ENCODE peak calls at places on chromosomes 16 and 17, in ten cellular contexts. T is endothelial cell, Y is esophagus muscularis mucosa, R is GM12864, G is HFFc6, C is mammary epithelial cell, H is fibroblast of lung, X is astrocyte of the cerebellum, D is cardiac muscle cell, E is A549. I is an unnamed sample.

GRCh38 chr16:80720759-80721470 is 83.5 kb downstream of the CDYL2 start:
- DNase-seq in T (no peak), G (peak), E (no peak), H (no peak), C (peak), R (no peak), D (no peak), X (no peak), Y (no peak), I (no peak)

GRCh38 chr16:48024042-48024441 is 131.8 kb downstream of the ABCC12 start:
- DNase-seq in X (no peak), T (no peak), Y (no peak), H (no peak), G (no peak), D (no peak), R (no peak), E (no peak), C (no peak), I (no peak)

GRCh38 chr17:67548693-67549092 is 169.0 kb upstream of the NOL11 start:
- DNase-seq in Y (no peak), T (no peak), E (no peak), G (no peak), H (no peak), D (no peak), X (no peak), C (no peak), R (no peak), I (no peak)

GRCh38 chr16:50526249-50526648 is 21.9 kb upstream of the NKD1 start:
- DNase-seq in H (no peak), C (no peak), R (no peak), G (no peak), D (no peak), E (no peak), T (no peak), X (no peak), Y (peak), I (no peak)

GRCh38 chr17:66443601-66444000 is 141.2 kb downstream of the PRKCA start:
- DNase-seq in H (no peak), Y (no peak), G (no peak), X (no peak), D (no peak), C (peak), R (no peak), E (no peak), T (no peak), I (no peak)

GRCh38 chr17:62150471-62150870 is 85.4 kb upstream of the MED13 start:
- DNase-seq in T (no peak), E (no peak), X (no peak), Y (no peak), H (no peak), R (no peak), C (peak), D (no peak), G (no peak), I (no peak)

GRCh38 chr16:80616362-80616761 is 75.6 kb downstream of the DYNLRB2 start:
- DNase-seq in E (no peak), C (no peak), T (no peak), R (no peak), H (no peak), D (no peak), X (no peak), G (no peak), Y (peak), I (no peak)

GRCh38 chr16:86823895-86824671 is 245.7 kb downstream of the FOXL1 start:
- DNase-seq in R (no peak), H (peak), Y (no peak), D (peak), E (no peak), X (peak), T (no peak), G (no peak), C (peak), I (peak)

GRCh38 chr17:78677303-78678219 is 100.4 kb upstream of the DNAH17 start:
- DNase-seq in T (no peak), R (no peak), E (peak), G (no peak), H (no peak), C (no peak), X (no peak), D (no peak), Y (no peak), I (no peak)

GRCh38 chr17:66190738-66191606 is 961 bp downstream of the CEP112 start:
- DNase-seq in Y (no peak), R (no peak), G (peak), C (peak), H (peak), E (peak), T (no peak), D (peak), X (peak), I (no peak)

GRCh38 chr17:73936908-73937627 is 266.4 kb upstream of the RPL38 start:
- DNase-seq in T (no peak), E (no peak), G (no peak), C (no peak), R (no peak), X (no peak), H (no peak), D (no peak), Y (peak), I (no peak)

GRCh38 chr16:4053663-4054479 is 62.4 kb downstream of the ADCY9 start:
- DNase-seq in R (no peak), D (peak), X (peak), T (no peak), G (peak), E (no peak), C (peak), Y (peak), H (peak), I (peak)

GRCh38 chr16:17658881-17659280 is 188.1 kb upstream of the XYLT1 start:
- DNase-seq in E (no peak), G (no peak), C (no peak), T (no peak), H (no peak), X (no peak), D (no peak), R (no peak), Y (no peak), I (no peak)

GRCh38 chr17:48439473-48439872 is 9.5 kb upstream of the SKAP1 start:
- DNase-seq in R (no peak), H (no peak), E (no peak), C (no peak), Y (no peak), G (no peak), X (no peak), T (no peak), D (no peak), I (no peak)

GRCh38 chr17:68246271-68247028 is 1.4 kb upstream of the AMZ2 start:
- DNase-seq in X (no peak), D (no peak), E (no peak), H (no peak), Y (no peak), T (no peak), C (no peak), G (no peak), R (no peak), I (no peak)

GRCh38 chr17:71792966-71793365 is 327.9 kb upstream of the SOX9 start:
- DNase-seq in T (no peak), Y (no peak), G (peak), X (peak), R (no peak), C (peak), D (peak), H (peak), E (no peak), I (peak)

GRCh38 chr17:42845918-42846593 is 1.7 kb downstream of the AOC2 start:
- DNase-seq in X (no peak), T (no peak), Y (no peak), G (no peak), H (no peak), E (no peak), D (no peak), R (no peak), C (peak), I (no peak)

GRCh38 chr16:12063004-12063395 is 86.5 kb downstream of the SNX29 start:
- DNase-seq in E (no peak), R (no peak), D (no peak), X (no peak), H (no peak), T (no peak), C (no peak), G (no peak), Y (no peak), I (no peak)

GRCh38 chr17:8156174-8156992 is 4.2 kb upstream of the PER1 start:
- DNase-seq in T (peak), H (peak), C (peak), X (peak), R (peak), E (peak), G (peak), D (peak), Y (peak), I (peak)

GRCh38 chr17:28147026-28147425 is 104.5 kb downstream of the NLK start:
- DNase-seq in R (no peak), T (no peak), Y (no peak), D (no peak), X (no peak), C (no peak), H (peak), E (no peak), G (no peak), I (no peak)

GRCh38 chr16:15464401-15465186 is 30.2 kb downstream of the BMERB1 start:
- DNase-seq in H (no peak), X (no peak), D (no peak), R (no peak), E (no peak), T (no peak), G (no peak), C (no peak), Y (no peak), I (no peak)

GRCh38 chr16:15466131-15466530 is 31.7 kb downstream of the BMERB1 start:
- DNase-seq in C (no peak), D (no peak), E (no peak), X (no peak), Y (no peak), T (no peak), G (no peak), R (no peak), H (no peak), I (no peak)

GRCh38 chr16:15461376-15461775 is 27.0 kb downstream of the BMERB1 start:
- DNase-seq in Y (no peak), G (no peak), X (peak), E (no peak), R (no peak), T (no peak), D (no peak), C (peak), H (no peak), I (no peak)

GRCh38 chr16:15466886-15467781 is 32.7 kb downstream of the BMERB1 start:
- DNase-seq in Y (no peak), X (no peak), E (no peak), T (no peak), R (no peak), H (peak), G (peak), C (no peak), D (peak), I (no peak)
- TF ChIP-seq CTCF in Y (peak), X (no peak), E (peak), T (no peak), R (peak), H (no peak), G (peak), C (peak), D (no peak), I (peak)

DNA sequence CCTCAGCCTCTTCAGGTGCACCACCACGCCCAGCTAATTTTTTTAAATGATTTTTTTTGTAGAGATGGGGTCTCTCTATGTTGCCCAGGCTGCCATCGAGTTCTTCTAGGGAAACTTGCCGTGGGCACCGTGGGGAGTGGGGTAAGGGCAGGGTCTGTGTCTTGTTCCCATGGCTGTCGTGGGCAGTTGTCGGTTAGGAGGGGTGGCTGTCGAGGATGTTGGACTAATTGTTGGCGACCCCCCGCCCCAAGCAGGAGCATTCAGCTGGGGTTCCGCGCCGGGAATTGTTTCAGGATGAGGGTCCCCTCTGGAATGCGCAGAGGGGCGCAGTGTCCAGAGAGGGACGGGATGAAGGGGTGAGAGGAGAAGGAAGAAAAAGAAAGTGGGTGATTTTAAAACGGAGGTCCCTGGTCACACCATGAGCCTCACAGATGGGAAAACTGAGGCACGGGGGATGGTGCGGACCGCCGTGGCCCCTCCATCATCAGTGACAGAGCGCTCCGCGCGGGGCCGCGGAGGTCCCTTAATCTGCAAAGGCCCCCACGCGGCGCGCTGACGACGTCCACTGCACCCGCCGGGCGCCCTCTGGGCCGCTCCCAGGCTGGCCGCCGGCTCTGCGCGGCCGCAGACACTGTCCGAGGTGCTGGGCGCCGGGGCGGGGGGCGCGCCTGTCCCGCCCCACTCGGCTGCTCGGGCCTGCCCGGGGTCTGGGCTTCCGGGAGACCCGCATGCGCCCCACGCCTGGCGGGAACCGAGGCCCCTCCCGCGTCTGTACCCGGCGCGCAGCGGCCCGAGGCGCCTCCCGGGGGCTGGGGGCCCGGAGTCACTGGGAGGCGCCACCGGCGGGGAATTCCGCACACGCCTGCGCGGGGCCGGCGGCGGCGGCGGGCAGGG is 763 bp upstream of the RNF213 start:
- DNase-seq in G (peak), C (peak), Y (no peak), R (no peak), E (peak), X (peak), D (peak), T (peak), H (peak), I (peak)
- TF ChIP-seq CTCF in G (no peak), C (peak), Y (peak), R (no peak), E (peak), X (no peak), D (no peak), T (no peak), H (no peak), I (no peak)

GRCh38 chr16:81996664-81997529 is 14.4 kb downstream of the SDR42E1 start:
- DNase-seq in E (peak), C (peak), Y (no peak), H (peak), X (peak), G (peak), T (no peak), R (no peak), D (peak), I (peak)
- TF ChIP-seq CTCF in E (peak), C (peak), Y (no peak), H (peak), X (peak), G (peak), T (peak), R (no peak), D (peak), I (peak)

DNA sequence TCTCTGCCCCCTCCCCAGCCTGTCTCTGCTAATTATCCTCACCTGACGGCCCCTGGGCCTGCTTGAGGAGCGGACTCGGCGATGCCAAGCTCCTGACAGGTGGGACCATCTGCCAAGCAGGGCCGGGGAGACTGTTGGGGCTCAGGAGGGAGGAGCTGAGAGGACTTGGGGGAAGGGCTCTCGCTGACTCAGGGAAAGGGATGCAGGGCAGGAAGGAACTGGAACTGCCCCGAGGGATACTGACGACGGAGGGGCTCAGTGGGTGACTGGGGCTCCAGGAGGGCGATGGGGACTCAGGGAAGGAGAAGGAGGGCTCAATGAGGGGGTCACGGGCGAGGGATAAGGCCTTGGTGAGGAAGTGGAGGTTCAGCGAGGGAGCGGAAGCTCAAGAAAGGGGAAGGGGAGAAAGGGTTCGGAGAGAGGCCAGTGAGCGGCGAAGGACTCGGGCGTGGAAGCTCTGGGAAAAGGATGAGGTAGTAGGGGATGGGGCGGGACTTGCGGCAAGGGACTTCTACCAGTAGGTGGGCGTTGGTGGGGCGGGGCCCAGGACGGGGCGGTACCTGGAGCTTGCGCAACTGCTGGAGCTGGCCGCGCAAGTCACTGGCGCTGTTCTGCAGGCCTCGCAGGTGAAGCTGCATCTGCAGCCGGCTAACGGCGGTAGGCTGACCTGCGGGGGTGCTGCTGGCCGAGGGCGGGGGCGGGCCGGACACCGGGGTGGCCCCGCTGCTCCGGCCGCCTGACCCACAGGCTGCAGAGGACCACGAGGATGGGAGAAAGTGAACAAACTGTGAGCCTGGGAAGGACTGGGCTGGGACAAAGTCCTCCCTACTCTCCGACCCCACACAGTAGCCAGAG is 46.5 kb downstream of the SRCIN1 start:
- DNase-seq in D (peak), H (peak), R (peak), T (peak), C (peak), X (no peak), E (peak), G (peak), Y (no peak), I (peak)
- TF ChIP-seq CTCF in D (no peak), H (no peak), R (peak), T (no peak), C (peak), X (no peak), E (peak), G (no peak), Y (no peak), I (no peak)

GRCh38 chr17:59558039-59558438 is 7.4 kb upstream of the DHX40 start:
- DNase-seq in D (no peak), H (no peak), X (no peak), G (no peak), C (no peak), R (no peak), T (no peak), E (no peak), Y (no peak), I (no peak)

GRCh38 chr17:59561042-59561441 is 4.4 kb upstream of the DHX40 start:
- DNase-seq in E (peak), H (peak), Y (no peak), R (no peak), C (peak), D (peak), G (peak), T (peak), X (no peak), I (peak)

GRCh38 chr17:59558953-59559352 is 6.5 kb upstream of the DHX40 start:
- DNase-seq in X (no peak), D (peak), H (peak), Y (no peak), E (no peak), R (no peak), T (no peak), G (no peak), C (no peak), I (no peak)
- TF ChIP-seq CTCF in X (no peak), D (peak), H (no peak), Y (peak), E (peak), R (no peak), T (peak), G (peak), C (peak), I (no peak)

GRCh38 chr17:50806141-50806643 is 29.2 kb upstream of the WFIKKN2 start:
- DNase-seq in T (no peak), G (no peak), Y (no peak), D (peak), X (no peak), C (no peak), R (no peak), E (no peak), H (peak), I (peak)
- TF ChIP-seq CTCF in T (no peak), G (peak), Y (no peak), D (peak), X (peak), C (no peak), R (peak), E (no peak), H (peak), I (peak)

GRCh38 chr16:14015461-14015860 is 55.7 kb upstream of the MRTFB start:
- DNase-seq in X (no peak), D (no peak), G (no peak), E (no peak), R (no peak), C (no peak), T (no peak), Y (no peak), H (no peak), I (no peak)

GRCh38 chr16:14013571-14014283 is 57.4 kb upstream of the MRTFB start:
- DNase-seq in D (peak), X (peak), H (peak), R (no peak), C (peak), T (no peak), Y (no peak), E (peak), G (peak), I (no peak)

GRCh38 chr16:14015017-14015416 is 56.1 kb upstream of the MRTFB start:
- DNase-seq in T (no peak), Y (no peak), R (no peak), C (no peak), D (no peak), X (no peak), E (no peak), H (peak), G (no peak), I (no peak)

GRCh38 chr16:14014284-14014625 is 56.9 kb upstream of the MRTFB start:
- DNase-seq in E (no peak), T (no peak), X (no peak), G (no peak), C (peak), R (no peak), D (no peak), Y (no peak), H (no peak), I (no peak)

GRCh38 chr16:14015948-14016347 is 55.2 kb upstream of the MRTFB start:
- DNase-seq in C (peak), D (peak), H (peak), T (no peak), Y (no peak), G (peak), X (peak), R (no peak), E (peak), I (no peak)
- TF ChIP-seq CTCF in C (no peak), D (no peak), H (peak), T (no peak), Y (no peak), G (peak), X (no peak), R (no peak), E (no peak), I (no peak)